ENCODE peak calls at places on chromosomes 12 and 14, in five cellular contexts. Z, G, V, B and C are unnamed samples.

GRCh38 chr14:37992489-37992888 is 215.2 kb upstream of the SSTR1 start:
- DNase-seq in Z (no peak), G (no peak), V (no peak), B (no peak), C (no peak)

GRCh38 chr12:113154351-113154973 is 4.9 kb downstream of the CFAP73 start:
- DNase-seq in Z (peak), G (no peak), V (no peak), B (no peak), C (no peak)

GRCh38 chr14:93110856-93111419 is 4.8 kb downstream of the ITPK1 start:
- DNase-seq in Z (no peak), G (no peak), V (no peak), B (no peak), C (no peak)

GRCh38 chr12:54417712-54418440 is 1.2 kb downstream of the ITGA5 start:
- DNase-seq in Z (no peak), G (no peak), V (no peak), B (no peak), C (peak)

GRCh38 chr14:73824116-73824515 is 27.5 kb upstream of the PTGR2 start:
- DNase-seq in Z (no peak), G (no peak), V (no peak), B (no peak), C (no peak)

GRCh38 chr12:118359541-118359915 is 13.2 kb downstream of the TAOK3 start:
- DNase-seq in Z (no peak), G (no peak), V (no peak), B (no peak), C (no peak)

GRCh38 chr12:5329118-5329517 is 102.8 kb upstream of the NTF3 start:
- DNase-seq in Z (no peak), G (no peak), V (no peak), B (no peak), C (no peak)

GRCh38 chr12:58364389-58365086 is 423.2 kb downstream of the ATP23 start:
- DNase-seq in Z (peak), G (no peak), V (no peak), B (peak), C (no peak)

GRCh38 chr14:48504921-48505320 is 829.5 kb upstream of the MDGA2 start:
- DNase-seq in Z (peak), G (no peak), V (no peak), B (no peak), C (no peak)

GRCh38 chr12:6821271-6821673 is 349 bp upstream of the GPR162 start:
- DNase-seq in Z (peak), G (peak), V (peak), B (peak), C (peak)

GRCh38 chr12:6186114-6186827 is 13.9 kb upstream of the CD9 start:
- DNase-seq in Z (no peak), G (no peak), V (no peak), B (no peak), C (no peak)

GRCh38 chr12:50242751-50243191 is 40.5 kb downstream of the LIMA1 start:
- DNase-seq in Z (no peak), G (no peak), V (no peak), B (peak), C (no peak)

GRCh38 chr12:94287245-94287628 is 138.9 kb downstream of the PLXNC1 start:
- DNase-seq in Z (no peak), G (no peak), V (no peak), B (no peak), C (no peak)

GRCh38 chr14:69366761-69367160 is 31.3 kb downstream of the ERH start:
- DNase-seq in Z (no peak), G (no peak), V (no peak), B (no peak), C (no peak)

GRCh38 chr14:69363964-69364363 is 34.1 kb downstream of the ERH start:
- DNase-seq in Z (no peak), G (no peak), V (no peak), B (no peak), C (no peak)

GRCh38 chr14:69360438-69361108 is 37.5 kb downstream of the ERH start:
- DNase-seq in Z (peak), G (no peak), V (no peak), B (no peak), C (no peak)

GRCh38 chr14:69366069-69366468 is 32.0 kb downstream of the ERH start:
- DNase-seq in Z (no peak), G (no peak), V (no peak), B (no peak), C (no peak)

DNA sequence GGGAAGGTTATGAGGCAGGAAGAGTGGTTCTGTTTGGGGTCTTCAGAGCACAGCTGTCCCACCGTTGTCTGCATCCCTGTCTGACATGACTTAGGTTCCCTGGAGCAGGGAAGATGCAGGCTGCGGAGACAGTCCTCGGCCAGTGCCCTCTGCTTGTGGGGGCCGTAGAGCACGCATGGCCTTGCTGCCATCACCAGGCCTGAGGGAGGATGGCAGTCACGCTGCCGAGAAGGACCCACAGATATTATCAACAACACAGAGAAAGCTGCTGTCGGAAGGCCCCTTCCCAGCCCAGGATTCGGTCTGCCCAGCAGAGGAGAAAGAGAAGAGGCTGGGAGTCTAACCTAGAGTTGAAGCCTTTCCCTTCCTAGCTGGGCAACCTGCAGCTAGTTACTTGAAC is 35.0 kb downstream of the ERH start:
- DNase-seq in Z (no peak), G (no peak), V (no peak), B (peak), C (peak)
- TF ChIP-seq CTCF in Z (no peak), G (peak), V (no peak), B (peak), C (peak)

GRCh38 chr12:117101953-117102833 is 3.0 kb upstream of the TESC start:
- DNase-seq in Z (peak), G (no peak), V (no peak), B (no peak), C (no peak)
- H3K4me3 ChIP-seq in Z (no peak), G (no peak), V (no peak), B (no peak), C (no peak)

DNA sequence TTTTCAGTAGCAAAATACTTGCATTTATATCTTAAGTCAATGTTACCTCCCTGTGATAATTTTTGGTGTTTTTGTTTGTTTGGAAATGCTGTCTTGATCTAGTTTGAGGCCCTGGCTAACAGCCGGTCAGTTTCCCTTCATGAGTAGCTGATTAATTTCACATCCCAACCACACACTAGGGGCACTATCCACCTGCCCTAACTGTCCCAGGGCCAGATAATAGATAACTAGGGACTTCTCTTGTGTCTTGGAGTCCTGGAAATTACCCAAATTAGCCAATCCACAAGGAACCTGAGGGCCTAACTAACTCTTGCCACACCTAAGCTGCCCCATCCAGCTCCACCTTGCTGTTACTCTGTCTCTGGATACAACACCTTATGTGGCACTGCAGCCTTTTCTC is 399.9 kb downstream of the FOXG1 start:
- DNase-seq in Z (no peak), G (no peak), V (no peak), B (no peak), C (no peak)
- TF ChIP-seq CTCF in Z (no peak), G (no peak), V (no peak), B (no peak), C (no peak)

GRCh38 chr14:50521912-50522341 is 10.4 kb downstream of the MAP4K5 start:
- DNase-seq in Z (no peak), G (no peak), V (no peak), B (peak), C (no peak)
- H3K4me3 ChIP-seq in Z (no peak), G (no peak), V (no peak), B (no peak), C (no peak)

DNA sequence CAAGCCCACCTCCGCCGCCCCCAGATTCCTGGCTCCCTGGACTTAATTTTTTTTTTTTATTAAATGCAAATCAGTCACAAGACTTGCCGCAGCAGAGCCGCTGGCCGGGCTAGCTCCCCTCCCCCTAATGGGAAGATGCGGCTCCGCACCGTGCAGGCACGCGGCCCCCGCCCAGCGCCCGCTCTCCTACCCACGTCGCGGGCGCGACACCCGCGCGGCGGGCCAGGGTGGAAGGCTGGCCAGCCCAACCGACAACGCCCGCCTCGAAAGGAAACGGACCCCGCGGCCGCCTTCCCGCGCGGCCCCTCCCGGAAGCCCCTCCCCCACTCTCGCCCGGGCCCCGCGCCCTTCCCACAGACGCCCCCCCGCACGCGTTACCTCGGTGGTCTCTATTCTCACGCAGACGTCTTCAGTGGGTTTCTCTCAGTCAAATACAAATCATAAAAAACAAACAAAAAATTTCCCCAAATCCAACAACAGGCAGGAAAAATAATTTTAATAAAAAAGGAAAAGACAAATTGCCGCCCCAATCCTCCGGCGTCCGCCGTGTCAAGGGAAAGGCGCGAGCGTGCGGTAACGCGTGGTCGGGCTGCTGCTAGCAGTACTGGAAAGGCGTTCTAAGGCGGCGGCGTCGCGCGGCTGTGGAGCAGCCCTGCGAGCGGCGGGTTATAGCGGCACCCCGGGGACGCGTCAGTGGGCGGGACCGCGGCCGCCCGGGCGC is at the start of gene SLC38A2:
- DNase-seq in Z (peak), G (peak), V (peak), B (peak), C (peak)
- TF ChIP-seq CTCF in Z (no peak), G (no peak), V (no peak), B (no peak), C (no peak)

GRCh38 chr14:33768458-33768830 is 182.4 kb downstream of the EGLN3 start:
- DNase-seq in Z (peak), G (no peak), V (no peak), B (no peak), C (no peak)
- H3K4me3 ChIP-seq in Z (no peak), G (no peak), V (no peak), B (no peak), C (no peak)

GRCh38 chr14:23117371-23118020 is 1.6 kb downstream of the CEBPE start:
- DNase-seq in Z (no peak), G (no peak), V (no peak), B (no peak), C (no peak)

GRCh38 chr14:23121401-23121800 is 2.3 kb upstream of the CEBPE start:
- DNase-seq in Z (no peak), G (peak), V (no peak), B (peak), C (no peak)

GRCh38 chr14:23118506-23119361 is at the start of gene CEBPE:
- DNase-seq in Z (no peak), G (no peak), V (no peak), B (no peak), C (no peak)

GRCh38 chr14:23120405-23121251 is 1.6 kb upstream of the CEBPE start:
- DNase-seq in Z (peak), G (peak), V (peak), B (peak), C (peak)

DNA sequence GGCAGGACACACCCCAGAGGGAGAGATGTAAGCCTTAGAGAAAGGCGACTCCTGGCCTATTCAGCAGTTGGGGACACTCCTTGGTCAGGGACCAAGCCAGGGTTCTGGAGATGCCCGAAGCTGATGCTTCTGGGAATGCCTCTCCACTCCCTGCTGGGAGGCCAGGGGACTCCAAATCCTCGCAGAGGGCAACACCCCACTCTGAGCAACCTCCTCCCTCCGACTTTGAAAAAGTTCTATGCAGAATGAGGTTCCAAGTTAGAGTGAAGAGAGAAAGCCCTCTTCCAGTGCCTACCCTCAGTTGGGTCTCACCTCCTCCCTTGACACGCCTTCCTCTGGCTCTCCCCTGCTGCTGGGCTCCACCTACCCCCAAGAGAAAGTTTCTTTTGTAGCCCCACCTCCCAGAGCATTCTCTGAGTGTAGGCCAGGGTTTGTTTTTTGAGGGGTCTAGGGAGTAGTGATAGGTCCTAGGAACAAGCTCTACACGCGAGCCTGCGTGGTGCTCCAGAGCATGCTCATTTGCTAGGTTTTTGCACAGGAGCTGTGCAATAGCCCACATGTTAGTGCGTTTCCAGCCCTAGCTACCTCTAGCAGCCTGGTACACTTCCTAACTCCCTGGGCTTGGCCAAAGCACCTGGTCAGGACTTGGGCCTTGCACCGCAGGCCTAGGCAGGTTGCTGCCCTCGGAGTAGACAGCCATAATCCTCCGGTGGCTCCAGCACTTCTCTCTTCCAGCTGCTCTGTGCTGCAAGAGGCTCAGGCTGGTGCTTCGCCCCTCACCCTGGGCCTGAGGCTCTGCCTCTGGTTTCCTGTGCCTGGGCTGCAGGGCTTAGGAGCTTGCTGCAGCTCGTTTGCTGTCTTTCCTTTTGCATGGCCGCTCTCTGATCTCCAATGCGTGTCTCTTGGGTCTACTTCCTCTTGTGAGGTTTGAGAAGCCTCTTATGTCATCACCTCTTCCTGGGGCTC is 590 bp upstream of the CEBPE start:
- DNase-seq in Z (no peak), G (no peak), V (no peak), B (no peak), C (no peak)
- TF ChIP-seq CTCF in Z (no peak), G (no peak), V (no peak), B (no peak), C (no peak)

GRCh38 chr14:102922490-102923200 is at the start of gene AMN:
- DNase-seq in Z (no peak), G (no peak), V (no peak), B (no peak), C (no peak)
- H3K4me3 ChIP-seq in Z (peak), G (no peak), V (no peak), B (no peak), C (peak)

DNA sequence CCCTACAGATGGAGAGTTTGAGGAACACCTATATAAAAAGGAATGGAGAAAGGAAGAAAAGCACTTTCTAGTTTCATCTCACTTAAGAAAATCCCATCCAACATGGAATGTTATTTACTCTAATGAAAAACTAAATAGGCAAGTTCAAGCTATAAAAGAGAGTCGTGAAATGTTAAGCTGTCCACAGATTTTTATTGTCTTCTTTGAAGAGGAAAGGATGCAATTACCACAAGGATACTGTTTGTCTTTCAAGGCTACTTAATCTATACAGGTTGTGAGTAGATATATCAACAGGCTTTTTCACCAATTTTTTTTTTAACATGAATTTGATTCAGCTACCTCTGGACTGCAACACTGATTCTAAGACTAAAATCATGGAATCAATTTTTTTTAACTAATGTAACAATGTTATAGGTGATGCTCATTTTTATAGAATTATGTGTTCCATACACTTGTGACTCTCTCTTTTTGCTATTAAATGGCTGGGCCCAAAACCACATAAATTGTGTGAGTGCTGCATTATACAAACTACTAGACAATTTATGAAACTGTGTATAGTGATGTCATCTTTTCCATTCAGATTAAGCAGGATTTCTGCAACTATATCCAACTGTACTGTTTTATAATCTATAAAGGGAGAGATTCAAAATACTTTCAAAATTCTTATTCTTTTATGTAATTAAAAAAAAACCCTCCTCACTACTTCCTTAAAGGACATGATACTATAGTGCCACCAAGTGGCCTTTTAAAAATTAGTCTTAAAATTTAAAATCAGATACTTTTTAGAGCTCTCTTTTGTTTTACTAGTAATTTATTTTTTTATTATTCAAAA is 26.7 kb upstream of the BMAL2 start:
- DNase-seq in Z (peak), G (no peak), V (no peak), B (peak), C (no peak)
- TF ChIP-seq CTCF in Z (peak), G (peak), V (no peak), B (peak), C (peak)

DNA sequence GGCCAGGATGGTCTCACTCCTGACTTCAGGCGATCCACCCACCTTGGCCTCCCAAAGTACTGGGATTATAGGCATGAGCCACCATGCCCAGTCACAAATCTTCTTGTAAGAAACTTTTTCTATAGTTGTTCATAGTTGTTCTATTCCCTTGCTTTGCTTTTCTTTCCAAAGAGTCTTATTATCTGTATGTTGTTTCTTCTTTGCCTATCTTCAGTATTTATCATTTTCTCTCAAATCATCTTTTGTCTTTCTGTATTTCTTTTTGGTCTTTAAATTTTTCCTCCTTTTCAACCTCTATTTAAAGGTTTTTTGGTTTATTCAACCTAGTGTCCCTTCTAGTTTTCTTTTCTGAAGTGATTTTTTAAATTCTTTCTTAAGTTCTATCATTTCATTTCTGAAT is 68.7 kb downstream of the LRP6 start:
- DNase-seq in Z (no peak), G (no peak), V (no peak), B (no peak), C (no peak)
- H3K4me3 ChIP-seq in Z (no peak), G (no peak), V (no peak), B (no peak), C (no peak)